ENCODE peak calls at places on chromosomes 5 and 9, in ten cellular contexts. A, F, S, N, Q, G, C, V, I and D are unnamed samples.

GRCh38 chr5:168291961-168292782 is 727 bp downstream of the WWC1 start:
- DNase-seq in I (no peak), Q (peak), F (no peak), S (peak), G (peak), V (peak), A (no peak), C (no peak), N (no peak), D (no peak)

GRCh38 chr5:17127743-17128231 is 89.6 kb upstream of the BASP1 start:
- DNase-seq in Q (no peak), V (no peak), A (no peak), S (no peak), G (no peak), I (no peak), N (no peak), F (no peak), C (no peak), D (no peak)

GRCh38 chr5:35319231-35320002 is 89.1 kb upstream of the PRLR start:
- DNase-seq in N (peak), G (no peak), V (no peak), C (no peak), Q (no peak), A (peak), S (peak), F (peak), I (peak), D (peak)

GRCh38 chr5:79702606-79703380 is 13.2 kb downstream of the CMYA5 start:
- DNase-seq in V (peak), I (no peak), S (no peak), G (no peak), F (no peak), C (no peak), Q (peak), N (no peak), A (no peak), D (no peak)

GRCh38 chr5:168020522-168021294 is 270.7 kb upstream of the WWC1 start:
- DNase-seq in I (no peak), A (no peak), S (no peak), Q (no peak), N (peak), V (no peak), G (no peak), C (no peak), F (no peak), D (no peak)

GRCh38 chr5:1011226-1011631 is 2.6 kb downstream of the NKD2 start:
- DNase-seq in G (no peak), C (peak), V (peak), N (no peak), F (peak), Q (peak), A (peak), I (no peak), S (peak), D (peak)

GRCh38 chr5:154985126-154985525 is 28.4 kb upstream of the KIF4B start:
- DNase-seq in G (no peak), I (no peak), F (no peak), C (no peak), A (no peak), S (no peak), V (no peak), N (no peak), Q (no peak), D (no peak)

GRCh38 chr9:131951905-131952304 is 127.8 kb downstream of the MED27 start:
- DNase-seq in C (no peak), S (no peak), Q (no peak), F (no peak), A (no peak), G (no peak), V (peak), I (no peak), N (peak), D (no peak)

GRCh38 chr9:91186311-91187101 is 175.2 kb downstream of the AUH start:
- DNase-seq in N (no peak), A (no peak), I (no peak), Q (peak), F (peak), S (no peak), G (no peak), V (no peak), C (no peak), D (peak)

GRCh38 chr9:134379774-134380431 is 53.6 kb downstream of the RXRA start:
- DNase-seq in G (no peak), C (peak), F (no peak), A (no peak), S (no peak), V (no peak), N (no peak), Q (no peak), I (no peak), D (no peak)

GRCh38 chr9:104027295-104027694 is 66.8 kb upstream of the SMC2 start:
- DNase-seq in F (no peak), C (no peak), Q (no peak), A (no peak), V (no peak), I (peak), N (no peak), S (no peak), G (no peak), D (no peak)

GRCh38 chr5:173671121-173671949 is 54.9 kb upstream of the BOD1 start:
- DNase-seq in S (peak), I (no peak), F (peak), Q (no peak), V (no peak), C (no peak), G (no peak), N (peak), A (no peak), D (peak)
- TF ChIP-seq EP300 in S (no peak), I (no peak), F (no peak), Q (no peak), V (no peak), C (no peak), G (no peak), N (peak), A (no peak), D (no peak)

DNA sequence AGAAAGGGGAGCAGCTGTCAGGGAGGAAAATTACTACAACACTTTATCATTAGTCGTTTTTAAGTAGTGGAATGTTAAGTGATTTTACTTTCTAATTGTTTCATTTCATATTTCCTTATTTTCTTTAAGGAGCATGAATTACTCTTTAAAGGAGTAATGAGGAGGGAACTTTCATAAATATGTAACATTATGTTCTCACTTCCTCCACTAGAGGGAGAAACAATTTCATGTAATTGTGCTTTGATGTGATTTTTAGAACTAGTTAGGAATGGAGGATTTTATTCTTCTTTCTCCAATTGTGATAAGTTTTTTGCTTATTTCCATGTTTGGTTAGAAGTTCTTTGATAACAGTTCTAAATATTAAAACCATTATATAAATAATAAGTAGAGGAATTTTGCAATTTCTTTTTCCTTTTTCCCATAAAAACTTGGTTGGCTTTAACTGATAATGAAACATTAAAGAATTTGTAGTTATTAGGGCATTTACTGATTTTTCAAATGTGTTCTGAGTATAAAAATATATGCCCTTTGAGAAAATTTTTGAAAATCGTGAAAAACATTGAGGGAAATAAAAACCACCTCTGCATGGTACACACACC is 25.6 kb downstream of the CEP78 start:
- DNase-seq in G (no peak), I (no peak), Q (no peak), A (no peak), C (no peak), N (no peak), S (no peak), V (peak), F (no peak), D (no peak)
- TF ChIP-seq EP300 in G (no peak), I (no peak), Q (no peak), A (no peak), C (no peak), N (no peak), S (no peak), V (no peak), F (no peak), D (no peak)

DNA sequence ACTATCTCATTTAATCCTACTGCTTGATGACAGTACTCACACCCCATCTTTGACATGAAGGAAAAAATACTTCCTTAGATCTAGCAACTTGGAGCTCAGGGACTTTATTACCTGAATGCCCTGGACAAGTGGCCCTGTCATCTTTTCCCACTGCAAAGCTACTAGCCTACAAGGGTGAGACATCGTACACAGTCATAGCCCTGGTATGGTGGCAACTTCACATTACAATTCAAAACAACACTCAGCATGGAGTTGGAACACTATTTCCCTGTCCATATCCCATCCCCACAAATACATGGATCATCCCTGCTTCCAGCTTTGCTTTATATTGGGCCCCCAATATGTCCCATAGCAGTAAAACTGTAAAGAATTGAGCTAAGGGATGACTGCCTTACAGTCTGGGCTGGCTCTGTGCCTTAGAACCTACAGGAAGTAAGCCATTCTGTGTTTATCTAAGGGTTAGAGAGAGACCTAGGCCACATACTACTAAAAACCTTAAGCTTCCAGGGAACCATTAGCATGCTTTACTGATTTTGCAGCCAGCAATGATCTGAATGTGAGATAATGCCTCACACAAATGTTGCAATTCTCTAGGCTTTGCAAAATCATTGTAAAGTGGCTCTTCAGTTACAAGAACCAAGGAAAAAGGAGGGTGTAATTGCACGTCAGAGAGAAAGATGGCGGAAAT is 55.9 kb downstream of the OTULIN start:
- DNase-seq in C (no peak), Q (no peak), V (no peak), I (no peak), S (no peak), F (no peak), N (no peak), A (no peak), G (no peak), D (no peak)
- TF ChIP-seq EP300 in C (no peak), Q (no peak), V (no peak), I (no peak), S (no peak), F (no peak), N (no peak), A (no peak), G (no peak), D (no peak)

DNA sequence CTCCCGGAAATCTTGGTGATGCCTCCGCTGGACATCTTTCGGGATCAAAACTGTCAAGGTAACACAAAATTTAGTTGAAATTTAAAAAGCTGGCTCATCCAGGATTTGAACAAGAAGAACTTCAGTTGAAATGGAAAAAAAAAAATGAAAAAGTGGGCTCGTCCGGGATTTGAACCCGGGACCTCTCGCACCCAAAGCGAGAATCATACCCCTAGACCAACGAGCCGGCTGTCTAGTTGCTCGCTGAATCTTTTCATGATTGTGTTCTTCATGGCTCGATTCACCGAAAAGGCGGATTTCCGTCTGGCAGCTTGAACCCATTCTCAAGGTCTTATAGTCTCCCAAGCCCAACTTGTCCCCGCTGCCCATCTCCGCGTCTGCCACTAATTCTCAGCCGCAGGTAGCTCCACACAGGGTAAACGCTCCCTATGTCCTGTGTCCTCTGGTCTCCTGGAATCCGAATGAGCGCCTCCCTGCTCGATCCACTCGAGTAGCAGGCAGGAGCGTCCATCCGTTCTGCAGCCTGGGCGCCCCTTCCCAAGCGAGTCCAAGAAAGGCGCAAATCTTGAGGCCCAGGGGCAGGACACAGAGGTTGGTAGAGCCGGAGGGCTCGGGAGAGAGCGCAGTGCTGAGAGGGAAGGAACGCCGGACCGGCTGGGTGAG is 16.2 kb downstream of the TRIM7 start:
- DNase-seq in G (peak), Q (peak), C (no peak), S (peak), I (peak), V (peak), F (no peak), A (peak), N (peak), D (peak)
- TF ChIP-seq EP300 in G (no peak), Q (no peak), C (no peak), S (no peak), I (no peak), V (no peak), F (no peak), A (no peak), N (peak), D (no peak)

GRCh38 chr5:56361398-56361797 is 128.3 kb upstream of the ANKRD55 start:
- DNase-seq in S (no peak), Q (no peak), C (no peak), A (no peak), F (no peak), I (no peak), V (no peak), G (no peak), N (no peak), D (no peak)
- TF ChIP-seq EP300 in S (no peak), Q (no peak), C (no peak), A (no peak), F (no peak), I (no peak), V (no peak), G (no peak), N (no peak), D (no peak)

GRCh38 chr5:14946813-14947640 is 75.4 kb upstream of the ANKH start:
- DNase-seq in Q (no peak), C (no peak), G (no peak), N (no peak), F (no peak), I (peak), V (peak), S (peak), A (no peak), D (peak)
- TF ChIP-seq EP300 in Q (no peak), C (no peak), G (no peak), N (no peak), F (no peak), I (no peak), V (no peak), S (no peak), A (no peak), D (no peak)

GRCh38 chr5:156219483-156219882 is 107.5 kb upstream of the SGCD start:
- DNase-seq in C (no peak), N (no peak), Q (no peak), S (no peak), V (no peak), I (no peak), G (no peak), F (no peak), A (no peak), D (no peak)
- TF ChIP-seq EP300 in C (no peak), N (no peak), Q (no peak), S (no peak), V (no peak), I (no peak), G (no peak), F (no peak), A (no peak), D (no peak)